ENCODE peak calls at places on chromosomes 4 and X, in nine cellular contexts. O is posterior cingulate gyrus; B is activated gamma-delta T cell treated with Interleukin-2 at 50 U/mL for 16 hours; Q is activated naive CD4-positive, alpha-beta T cell; W is RCC 7860; N is HAP-1; J is A673; F is nephron progenitor cell; G is D341Med. R is an unnamed sample.

GRCh38 chr4:100421356-100421978 is 96.4 kb downstream of the EMCN start:
- DNase-seq in O (no peak), B (no peak), Q (no peak), W (peak; percentile 6), N (no peak), J (peak; percentile 70), F (no peak), G (peak; percentile 29), R (peak; percentile 26)

GRCh38 chrX:140948827-140949226 is 53.6 kb upstream of the SPANXB1 start:
- DNase-seq in O (no peak), B (no peak), Q (no peak), W (no peak), N (no peak), J (no peak), F (no peak), G (no peak), R (no peak)

GRCh38 chrX:74923942-74924448 is 1.3 kb downstream of the NEXMIF start:
- DNase-seq in O (peak; percentile 12), B (no peak), Q (peak; percentile 0), W (no peak), N (peak; percentile 62), J (peak; percentile 5), F (peak; percentile 12), G (no peak), R (no peak)

GRCh38 chr4:162644346-162644745 is 480.5 kb upstream of the FSTL5 start:
- DNase-seq in O (no peak), B (no peak), Q (no peak), W (no peak), N (no peak), J (no peak), F (no peak), G (no peak), R (no peak)

GRCh38 chr4:118762146-118762545 is 73.8 kb downstream of the SEC24D start:
- DNase-seq in O (no peak), B (no peak), Q (no peak), W (no peak), N (no peak), J (no peak), F (no peak), G (no peak), R (no peak)

GRCh38 chr4:12844111-12844510 is 640.0 kb downstream of the RAB28 start:
- DNase-seq in O (no peak), B (no peak), Q (no peak), W (no peak), N (no peak), J (no peak), F (no peak), G (no peak), R (no peak)

GRCh38 chrX:37796805-37797204 is 16.9 kb downstream of the CYBB start:
- DNase-seq in O (no peak), B (no peak), Q (no peak), W (no peak), N (no peak), J (peak; percentile 52), F (no peak), G (no peak), R (no peak)

GRCh38 chr4:7970031-7970946 is 30.6 kb upstream of the AFAP1 start:
- DNase-seq in O (no peak), B (peak; percentile 39), Q (peak; percentile 8), W (no peak), N (no peak), J (no peak), F (no peak), G (no peak), R (peak; percentile 74)

GRCh38 chr4:4782969-4783368 is 76.5 kb upstream of the MSX1 start:
- DNase-seq in O (no peak), B (no peak), Q (no peak), W (no peak), N (no peak), J (no peak), F (no peak), G (no peak), R (no peak)

GRCh38 chrX:118215346-118215745 is 98.7 kb upstream of the KLHL13 start:
- DNase-seq in O (no peak), B (no peak), Q (no peak), W (no peak), N (no peak), J (no peak), F (no peak), G (no peak), R (no peak)

GRCh38 chrX:110466790-110467189 is 108.1 kb downstream of the RTL9 start:
- DNase-seq in O (no peak), B (no peak), Q (no peak), W (no peak), N (no peak), J (no peak), F (no peak), G (no peak), R (no peak)

GRCh38 chr4:138567696-138568095 is 325.5 kb upstream of the SLC7A11 start:
- DNase-seq in O (no peak), B (no peak), Q (no peak), W (no peak), N (no peak), J (no peak), F (no peak), G (no peak), R (no peak)

GRCh38 chr4:138405439-138405838 is 163.3 kb upstream of the SLC7A11 start:
- DNase-seq in O (no peak), B (no peak), Q (no peak), W (peak; percentile 20), N (no peak), J (no peak), F (no peak), G (no peak), R (no peak)

GRCh38 chr4:55553442-55553841 is 6.7 kb upstream of the CLOCK start:
- DNase-seq in O (no peak), B (no peak), Q (no peak), W (no peak), N (no peak), J (peak; percentile 6), F (no peak), G (no peak), R (no peak)

GRCh38 chr4:3324093-3324815 is 31.4 kb downstream of the RGS12 start:
- DNase-seq in O (no peak), B (no peak), Q (no peak), W (no peak), N (no peak), J (no peak), F (no peak), G (no peak), R (no peak)

GRCh38 chr4:153931804-153932203 is 142.9 kb upstream of the SFRP2 start:
- DNase-seq in O (no peak), B (no peak), Q (no peak), W (peak; percentile 10), N (no peak), J (no peak), F (no peak), G (no peak), R (no peak)

GRCh38 chr4:176792348-176793059 is at the start of gene VEGFC:
- DNase-seq in O (peak; percentile 69), B (no peak), Q (no peak), W (peak; percentile 51), N (peak; percentile 77), J (peak; percentile 56), F (peak; percentile 80), G (peak; percentile 86), R (no peak)

GRCh38 chr4:95636061-95636460 is 87.3 kb upstream of the UNC5C start:
- DNase-seq in O (no peak), B (no peak), Q (no peak), W (no peak), N (no peak), J (no peak), F (no peak), G (no peak), R (no peak)

GRCh38 chr4:157514711-157515110 is 294.2 kb downstream of the GRIA2 start:
- DNase-seq in O (no peak), B (no peak), Q (no peak), W (no peak), N (peak; percentile 47), J (peak; percentile 19), F (peak; percentile 38), G (peak; percentile 62), R (no peak)

GRCh38 chr4:86594559-86595425 is 677 bp downstream of the PTPN13 start:
- DNase-seq in O (peak; percentile 57), B (no peak), Q (no peak), W (peak; percentile 70), N (peak; percentile 71), J (peak; percentile 61), F (peak; percentile 43), G (peak; percentile 67), R (peak; percentile 21)

GRCh38 chr4:55397024-55397520 is 1.3 kb downstream of the TMEM165 start:
- DNase-seq in O (no peak), B (no peak), Q (no peak), W (no peak), N (peak; percentile 26), J (no peak), F (peak; percentile 11), G (peak; percentile 44), R (no peak)

GRCh38 chr4:60657802-60658201 is 542.3 kb upstream of the ADGRL3 start:
- DNase-seq in O (no peak), B (no peak), Q (no peak), W (no peak), N (no peak), J (no peak), F (no peak), G (no peak), R (no peak)

GRCh38 chr4:174265917-174266316 is 17.6 kb downstream of the FBXO8 start:
- DNase-seq in O (no peak), B (no peak), Q (no peak), W (no peak), N (no peak), J (peak; percentile 11), F (no peak), G (peak; percentile 48), R (no peak)

GRCh38 chr4:96052827-96053226 is 212.9 kb downstream of the PDHA2 start:
- DNase-seq in O (no peak), B (no peak), Q (no peak), W (no peak), N (no peak), J (no peak), F (no peak), G (no peak), R (no peak)

GRCh38 chr4:158094413-158095110 is 78.3 kb downstream of the GASK1B start:
- DNase-seq in O (no peak), B (no peak), Q (no peak), W (peak; percentile 89), N (no peak), J (no peak), F (no peak), G (no peak), R (peak; percentile 5)

GRCh38 chr4:89158884-89159503 is 47.7 kb downstream of the TIGD2 start:
- DNase-seq in O (no peak), B (no peak), Q (no peak), W (peak; percentile 19), N (peak; percentile 33), J (peak; percentile 43), F (no peak), G (peak; percentile 45), R (peak; percentile 25)

GRCh38 chrX:93422693-93423092 is 250.7 kb downstream of the NAP1L3 start:
- DNase-seq in O (no peak), B (no peak), Q (no peak), W (no peak), N (peak; percentile 37), J (peak; percentile 69), F (peak; percentile 30), G (peak; percentile 41), R (no peak)

GRCh38 chr4:145939241-145939640 is 618 bp upstream of the ZNF827 start:
- DNase-seq in O (no peak), B (no peak), Q (no peak), W (no peak), N (no peak), J (no peak), F (no peak), G (no peak), R (no peak)

GRCh38 chrX:131747173-131747572 is 203.3 kb downstream of the OR13H1 start:
- DNase-seq in O (no peak), B (peak; percentile 67), Q (peak; percentile 64), W (no peak), N (no peak), J (peak; percentile 75), F (no peak), G (no peak), R (peak; percentile 95)

GRCh38 chrX:1534321-1535168 is 2.4 kb downstream of the P2RY8 start:
- DNase-seq in O (no peak), B (peak; percentile 29), Q (peak; percentile 20), W (no peak), N (no peak), J (no peak), F (peak; percentile 16), G (no peak), R (no peak)

GRCh38 chr4:2930821-2931764 is 32.1 kb downstream of the NOP14 start:
- DNase-seq in O (peak; percentile 61), B (no peak), Q (no peak), W (no peak), N (peak; percentile 20), J (no peak), F (no peak), G (no peak), R (no peak)

R was measured in A549.